ENCODE peak calls at places on chromosomes 16 and 17, in eight cellular contexts. K is IMR-90, G is HFFc6, O is dorsolateral prefrontal cortex, J is K562, V is neural crest cell, E is brain microvascular endothelial cell, I is nephron progenitor cell. R is an unnamed sample.
A peak's percentile ranks its signal among the peaks of the same experiment; 100 is the strongest.

GRCh38 chr17:7862692-7863437 is 5.1 kb downstream of the CYB5D1 start:
- DNase-seq in G (no peak), O (no peak), I (peak; percentile 63), K (peak; percentile 54), V (no peak), J (peak; percentile 48), E (no peak), R (peak; percentile 71)

GRCh38 chr16:85037050-85037410 is 9.4 kb downstream of the KIAA0513 start:
- DNase-seq in G (peak; percentile 72), K (peak; percentile 97), E (peak; percentile 82), O (no peak), V (no peak), J (peak; percentile 48), I (no peak), R (peak; percentile 66)

GRCh38 chr17:74815671-74816370 is 39.7 kb upstream of the NAT9 start:
- DNase-seq in I (no peak), O (no peak), J (peak; percentile 46), G (no peak), K (no peak), E (no peak), V (no peak), R (no peak)

GRCh38 chr16:27945233-27945975 is 118.1 kb downstream of the GSG1L start:
- DNase-seq in E (no peak), I (no peak), V (no peak), K (no peak), O (no peak), J (no peak), G (no peak), R (no peak)

GRCh38 chr16:53932975-53933374 is 229.0 kb downstream of the FTO start:
- DNase-seq in G (no peak), E (no peak), J (no peak), K (no peak), O (no peak), I (no peak), V (no peak), R (no peak)

GRCh38 chr16:58042886-58043515 is 17.4 kb downstream of the MMP15 start:
- DNase-seq in V (no peak), E (no peak), O (no peak), K (no peak), I (no peak), G (no peak), J (no peak), R (no peak)

GRCh38 chr17:66900126-66901010 is 64.1 kb upstream of the CACNG4 start:
- DNase-seq in V (no peak), O (no peak), I (no peak), K (peak; percentile 55), G (peak; percentile 50), E (no peak), J (peak; percentile 27), R (peak; percentile 41)

GRCh38 chr16:80038566-80038965 is 438.0 kb upstream of the MAF start:
- DNase-seq in J (no peak), I (no peak), V (no peak), G (no peak), E (no peak), K (no peak), O (no peak), R (no peak)

GRCh38 chr17:45371414-45372324 is 54.8 kb upstream of the MAP3K14 start:
- DNase-seq in O (peak; percentile 73), E (peak; percentile 94), J (no peak), K (peak; percentile 96), I (peak; percentile 86), G (peak; percentile 92), V (peak; percentile 62), R (peak; percentile 95)

GRCh38 chr17:60909405-60909804 is 231.8 kb downstream of the BCAS3 start:
- DNase-seq in V (no peak), J (no peak), K (peak; percentile 38), E (no peak), O (no peak), G (no peak), I (no peak), R (peak; percentile 8)

GRCh38 chr16:85553436-85554113 is 59.5 kb upstream of the GSE1 start:
- DNase-seq in G (no peak), V (no peak), J (no peak), O (no peak), E (no peak), I (peak; percentile 86), K (peak; percentile 34), R (peak; percentile 64)

GRCh38 chr17:40598928-40599627 is 33.8 kb upstream of the CCR7 start:
- DNase-seq in K (peak; percentile 37), E (peak; percentile 65), I (peak; percentile 21), G (no peak), O (no peak), V (no peak), J (no peak), R (peak; percentile 12)

GRCh38 chr16:7086842-7087616 is 245.6 kb upstream of the RBFOX1 start:
- DNase-seq in I (peak; percentile 69), K (no peak), E (no peak), O (peak; percentile 74), G (no peak), V (peak; percentile 64), J (no peak), R (no peak)

GRCh38 chr17:61326330-61326729 is 73.3 kb upstream of the TBX2 start:
- DNase-seq in O (no peak), J (no peak), I (no peak), V (no peak), G (no peak), K (no peak), E (no peak), R (no peak)

GRCh38 chr16:1701216-1701878 is 4.6 kb upstream of the MAPK8IP3 start:
- DNase-seq in J (no peak), O (no peak), V (no peak), G (no peak), I (no peak), K (no peak), E (no peak), R (no peak)

GRCh38 chr16:66300501-66300900 is 66.0 kb upstream of the CDH5 start:
- DNase-seq in E (no peak), K (no peak), O (no peak), I (no peak), V (no peak), G (no peak), J (no peak), R (no peak)
- TF ChIP-seq CTCF in E (no peak), K (no peak), O (no peak), I (no peak), V (no peak), G (no peak), J (no peak), R (no peak)

DNA sequence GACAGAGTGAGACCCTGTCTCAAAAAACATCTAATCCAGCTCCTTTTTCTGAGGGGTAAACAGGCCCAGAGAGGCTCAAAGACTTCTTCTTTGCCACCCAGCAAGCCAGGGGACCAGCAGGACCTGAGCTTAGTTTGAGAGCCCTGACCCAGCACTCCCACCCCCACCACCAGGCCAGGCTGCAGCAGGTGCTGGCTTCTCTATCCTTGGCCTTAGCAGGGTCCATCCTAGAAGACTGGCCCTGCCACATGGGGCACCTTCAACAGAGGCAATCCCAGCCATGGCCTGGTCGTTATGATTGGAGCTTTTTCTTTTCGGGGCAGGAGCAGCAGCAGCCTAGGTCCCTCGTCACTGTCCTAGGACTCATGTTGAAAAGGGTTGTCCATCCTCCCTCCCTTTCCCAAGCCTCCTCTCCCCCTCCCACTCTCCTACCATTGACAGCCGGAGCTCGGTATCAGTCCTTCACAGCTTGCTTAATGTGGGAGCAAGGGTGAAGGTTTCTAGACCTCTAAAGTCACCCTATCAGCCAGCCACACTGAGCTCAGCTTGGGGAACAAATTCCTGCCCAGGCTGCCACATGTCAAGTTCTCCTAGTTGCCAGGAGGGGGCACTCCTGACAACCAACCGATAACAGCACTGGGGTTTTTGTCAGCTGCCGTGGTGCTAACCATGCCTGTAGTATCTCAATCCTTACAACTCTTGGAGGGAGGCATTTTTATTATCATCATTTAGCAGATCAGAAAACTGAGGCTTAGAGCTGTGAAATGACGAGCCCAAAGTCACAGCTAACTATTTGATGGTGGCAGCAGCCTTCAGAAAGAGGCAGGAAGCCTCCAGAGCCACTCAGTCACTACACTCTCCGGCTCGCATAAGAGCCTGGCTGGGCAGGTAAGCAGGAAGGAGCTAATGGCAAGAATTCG is 11.2 kb downstream of the MRPL27 start:
- DNase-seq in I (peak; percentile 52), J (peak; percentile 86), V (peak; percentile 53), O (peak; percentile 70), K (peak; percentile 74), E (peak; percentile 63), G (peak; percentile 58), R (peak; percentile 77)
- TF ChIP-seq CTCF in I (peak; percentile 66), J (peak; percentile 93), V (peak; percentile 80), O (peak; percentile 75), K (peak; percentile 75), E (peak; percentile 92), G (peak; percentile 88), R (peak; percentile 86)

DNA sequence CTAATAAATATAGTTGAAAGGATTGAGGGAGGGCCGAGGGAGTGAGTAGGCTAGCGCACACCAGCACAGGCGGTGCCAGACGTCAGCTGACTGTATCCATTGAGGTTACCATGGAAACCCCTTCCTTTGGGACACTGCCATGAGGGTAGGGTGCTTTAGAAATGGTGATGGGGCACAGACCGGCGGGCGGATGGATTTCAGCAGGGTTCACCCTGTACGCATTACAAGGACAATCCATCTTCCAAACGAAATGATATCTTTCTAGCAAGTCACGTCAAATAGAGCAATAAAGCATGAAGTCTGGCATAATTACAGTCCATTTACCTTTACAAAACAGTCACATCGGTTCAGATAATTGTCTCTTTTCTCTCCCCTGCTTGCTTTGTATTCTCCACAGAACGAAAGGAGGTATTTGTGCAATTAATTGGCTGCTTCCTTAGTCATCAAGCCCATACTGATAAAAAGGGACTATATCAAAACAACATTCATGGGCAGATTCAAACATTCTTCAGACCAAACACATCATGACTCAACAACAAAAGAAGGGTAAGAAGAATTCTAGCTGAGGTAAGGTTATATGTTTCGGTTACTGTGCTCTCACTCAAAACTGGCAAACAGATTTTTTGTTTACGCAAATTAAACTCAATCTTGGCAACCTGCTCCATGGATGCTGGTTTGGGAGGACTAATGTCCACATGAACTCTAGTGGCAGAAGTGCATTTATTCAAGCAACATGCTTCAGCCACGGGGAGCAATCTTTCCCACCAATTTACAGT is 140.6 kb downstream of the CDK5R1 start:
- DNase-seq in G (peak; percentile 18), E (peak; percentile 39), V (peak; percentile 26), I (peak; percentile 22), K (no peak), J (no peak), O (peak; percentile 74), R (peak; percentile 6)
- TF ChIP-seq CTCF in G (no peak), E (no peak), V (no peak), I (no peak), K (no peak), J (no peak), O (peak; percentile 27), R (no peak)

DNA sequence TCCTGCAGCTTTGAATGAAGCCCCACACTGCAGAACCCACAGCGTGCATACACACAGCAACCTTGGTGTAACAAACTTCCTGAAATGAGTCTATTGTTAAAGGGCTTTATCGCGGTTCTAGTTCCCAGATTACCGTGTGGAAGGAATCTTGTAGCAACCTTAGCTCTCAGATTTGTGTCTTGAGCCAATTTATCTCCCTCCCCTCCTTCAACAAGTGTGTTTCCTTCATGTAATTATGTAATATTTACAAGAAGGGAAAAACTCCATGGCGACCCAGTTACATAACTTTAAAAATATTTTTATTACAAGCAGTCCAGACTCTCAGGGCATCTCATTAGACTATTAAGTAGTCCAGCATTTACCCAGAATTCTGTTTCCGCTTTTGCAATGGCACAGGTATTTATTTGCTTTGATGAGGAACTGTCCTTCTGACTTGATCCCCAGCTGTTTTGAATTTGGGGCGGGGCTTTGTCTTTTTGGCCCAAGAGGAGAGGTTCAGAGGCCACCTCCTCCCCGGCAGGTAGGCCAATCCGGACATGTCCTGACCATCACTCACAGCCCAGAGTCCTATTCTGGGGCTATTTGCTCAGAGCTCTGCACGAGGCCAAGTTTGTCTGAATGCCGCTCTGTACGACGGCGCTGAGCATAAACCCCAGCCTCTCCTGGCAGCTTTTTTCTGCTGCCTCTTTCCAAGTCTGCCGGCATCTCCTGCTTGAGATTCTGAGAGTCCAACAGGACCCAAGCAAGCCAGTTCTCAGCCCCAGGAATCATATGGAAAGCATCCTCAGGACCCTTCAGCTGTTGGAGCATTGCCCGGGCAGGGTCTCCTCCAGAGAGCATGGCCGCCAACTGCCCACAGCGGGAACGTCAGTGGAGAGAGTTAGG is 35.6 kb downstream of the CLEC16A start:
- DNase-seq in V (no peak), K (no peak), O (peak; percentile 59), I (no peak), E (no peak), J (no peak), G (peak; percentile 57), R (peak; percentile 67)
- TF ChIP-seq CTCF in V (no peak), K (no peak), O (no peak), I (no peak), E (no peak), J (no peak), G (no peak), R (no peak)